ENCODE peak calls at places on chromosomes 6 and 20, in six cellular contexts. R is aorta, S is tibial nerve, D is amniotic stem cell, A is Panc1, Y is HCT116. L is an unnamed sample.

GRCh38 chr6:114339706-114340105 is 3.1 kb downstream of the HS3ST5 start:
- DNase-seq in R (no peak), S (no peak), D (no peak), A (no peak), Y (no peak), L (no peak)

GRCh38 chr6:80366721-80367120 is 260.2 kb downstream of the BCKDHB start:
- DNase-seq in R (no peak), S (no peak), D (no peak), A (no peak), Y (no peak), L (no peak)

GRCh38 chr6:68778356-68779020 is 143.4 kb downstream of the ADGRB3 start:
- DNase-seq in R (no peak), S (no peak), D (no peak), A (peak; percentile 24), Y (no peak), L (peak; percentile 56)

GRCh38 chr6:144737998-144738397 is 452.9 kb downstream of the UTRN start:
- DNase-seq in R (no peak), S (no peak), D (no peak), A (no peak), Y (no peak), L (no peak)

GRCh38 chr20:11302436-11302835 is 615.3 kb upstream of the BTBD3 start:
- DNase-seq in R (no peak), S (no peak), D (no peak), A (no peak), Y (no peak), L (no peak)

GRCh38 chr20:8837396-8837795 is 231.5 kb upstream of the PLCB4 start:
- DNase-seq in R (no peak), S (no peak), D (no peak), A (no peak), Y (no peak), L (no peak)

GRCh38 chr6:53910834-53911233 is 116.0 kb downstream of the LRRC1 start:
- DNase-seq in R (no peak), S (no peak), D (no peak), A (no peak), Y (no peak), L (no peak)

GRCh38 chr6:168032383-168032760 is 34.9 kb downstream of the KIF25 start:
- DNase-seq in R (no peak), S (no peak), D (no peak), A (no peak), Y (no peak), L (no peak)

GRCh38 chr6:152176219-152176745 is 368.8 kb downstream of the ESR1 start:
- DNase-seq in R (no peak), S (no peak), D (no peak), A (no peak), Y (no peak), L (no peak)

GRCh38 chr6:53032853-53033252 is 32.4 kb upstream of the FBXO9 start:
- DNase-seq in R (no peak), S (no peak), D (no peak), A (no peak), Y (no peak), L (no peak)